ENCODE peak calls at places on chromosomes 3 and 15, in five cellular contexts. L is omental fat pad, J is NB4, F is RKO, K is GM04503. X is an unnamed sample.

GRCh38 chr15:52008326-52008697 is 10.7 kb upstream of the MAPK6 start:
- DNase-seq in L (no peak), J (no peak), F (no peak), K (no peak), X (no peak)

GRCh38 chr3:78569820-78570219 is 1198.0 kb downstream of the ROBO1 start:
- DNase-seq in L (no peak), J (no peak), F (no peak), K (no peak), X (no peak)

GRCh38 chr15:75577401-75578205 is 1.5 kb downstream of the PTPN9 start:
- DNase-seq in L (no peak), J (peak), F (peak), K (no peak), X (peak)

GRCh38 chr15:61382927-61383326 is 153.8 kb upstream of the RORA start:
- DNase-seq in L (no peak), J (no peak), F (no peak), K (peak), X (no peak)

GRCh38 chr3:23450051-23450450 is 246.9 kb downstream of the UBE2E2 start:
- DNase-seq in L (no peak), J (no peak), F (no peak), K (no peak), X (no peak)

GRCh38 chr3:186570941-186571643 is 572 bp downstream of the DNAJB11 start:
- DNase-seq in L (no peak), J (peak), F (peak), K (no peak), X (no peak)

GRCh38 chr15:78438595-78439285 is 724 bp downstream of the IREB2 start:
- DNase-seq in L (no peak), J (peak), F (peak), K (no peak), X (no peak)

GRCh38 chr3:61559108-61559731 is 2.2 kb upstream of the PTPRG start:
- DNase-seq in L (no peak), J (no peak), F (peak), K (no peak), X (no peak)

GRCh38 chr15:29089731-29090616 is 179.6 kb downstream of the NSMCE3 start:
- DNase-seq in L (no peak), J (peak), F (no peak), K (no peak), X (no peak)

GRCh38 chr3:14124223-14124614 is 451 bp downstream of the CHCHD4 start:
- DNase-seq in L (no peak), J (peak), F (peak), K (no peak), X (peak)

GRCh38 chr3:139534444-139534812 is 5.1 kb downstream of the RBP1 start:
- DNase-seq in L (no peak), J (no peak), F (no peak), K (no peak), X (no peak)

GRCh38 chr3:52245322-52246263 is at the start of gene PPM1M:
- DNase-seq in L (no peak), J (peak), F (peak), K (no peak), X (no peak)

GRCh38 chr3:190435618-190436017 is 14.1 kb downstream of the TMEM207 start:
- DNase-seq in L (no peak), J (no peak), F (no peak), K (no peak), X (no peak)

GRCh38 chr3:194540268-194540937 is 53.6 kb upstream of the ATP13A3 start:
- DNase-seq in L (no peak), J (peak), F (no peak), K (no peak), X (peak)

GRCh38 chr3:127799476-127800222 is 22.7 kb downstream of the MGLL start:
- DNase-seq in L (no peak), J (no peak), F (peak), K (peak), X (no peak)

GRCh38 chr3:185572183-185572582 is 13.9 kb upstream of the SENP2 start:
- DNase-seq in L (no peak), J (no peak), F (no peak), K (no peak), X (no peak)

GRCh38 chr3:189563841-189564563 is 67.2 kb upstream of the TP63 start:
- DNase-seq in L (no peak), J (peak), F (peak), K (peak), X (no peak)

GRCh38 chr3:28286595-28286994 is 45.2 kb downstream of the CMC1 start:
- DNase-seq in L (no peak), J (peak), F (peak), K (no peak), X (no peak)

GRCh38 chr3:74750901-74751300 is 136.4 kb upstream of the CNTN3 start:
- DNase-seq in L (no peak), J (no peak), F (no peak), K (no peak), X (no peak)

GRCh38 chr15:80059786-80060489 is 462 bp downstream of the ZFAND6 start:
- DNase-seq in L (peak), J (peak), F (peak), K (no peak), X (no peak)

GRCh38 chr3:117853923-117854322 is 1144.3 kb downstream of the TUSC7 start:
- DNase-seq in L (no peak), J (no peak), F (peak), K (peak), X (no peak)

GRCh38 chr3:42751609-42752008 is 21.4 kb downstream of the CCDC13 start:
- DNase-seq in L (no peak), J (no peak), F (no peak), K (no peak), X (peak)

GRCh38 chr3:49930922-49931321 is 1.3 kb upstream of the MON1A start:
- DNase-seq in L (no peak), J (peak), F (no peak), K (no peak), X (no peak)

GRCh38 chr3:127747751-127748521 is 74.4 kb downstream of the MGLL start:
- DNase-seq in L (no peak), J (peak), F (no peak), K (peak), X (peak)

GRCh38 chr3:67593761-67594234 is 60.6 kb downstream of the SUCLG2 start:
- DNase-seq in L (no peak), J (no peak), F (no peak), K (peak), X (no peak)

GRCh38 chr15:70494861-70495571 is 268.3 kb downstream of the UACA start:
- DNase-seq in L (no peak), J (no peak), F (peak), K (peak), X (no peak)

GRCh38 chr3:49620728-49621127 is 53.4 kb upstream of the APEH start:
- DNase-seq in L (no peak), J (no peak), F (no peak), K (no peak), X (no peak)

GRCh38 chr15:56244237-56244810 is 645 bp upstream of the RFX7 start:
- DNase-seq in L (peak), J (peak), F (peak), K (no peak), X (peak)

GRCh38 chr15:67736810-67737209 is 88.5 kb upstream of the SKOR1 start:
- DNase-seq in L (no peak), J (peak), F (no peak), K (no peak), X (no peak)

GRCh38 chr3:167887096-167887495 is 151.6 kb downstream of the SERPINI1 start:
- DNase-seq in L (no peak), J (no peak), F (peak), K (no peak), X (no peak)